ENCODE peak calls at places on chromosomes 1 and 21, in nine cellular contexts. J is colonic mucosa, H is osteocyte, R is stomach, X is tibial artery, A is AG09309, S is AG04449, E is ascending aorta, Y is heart right ventricle. F is an unnamed sample.
A peak's percentile ranks its signal among the peaks of the same experiment; 100 is the strongest.

GRCh38 chr1:230425252-230426061 is 675 bp downstream of the PGBD5 start:
- DNase-seq in Y (no peak), S (no peak), A (no peak), J (no peak), X (no peak), H (no peak), R (no peak), E (no peak), F (no peak)

GRCh38 chr1:154866995-154867795 is 2.9 kb downstream of the KCNN3 start:
- DNase-seq in R (peak; percentile 36), Y (no peak), A (no peak), E (no peak), J (no peak), S (peak; percentile 45), X (no peak), H (no peak), F (no peak)

GRCh38 chr1:42168798-42169197 is 4.3 kb upstream of the GUCA2A start:
- DNase-seq in H (no peak), R (no peak), A (no peak), E (no peak), X (no peak), J (no peak), Y (no peak), S (no peak), F (no peak)

GRCh38 chr1:157431751-157432150 is 120.6 kb downstream of the FCRL5 start:
- DNase-seq in X (no peak), Y (no peak), R (no peak), H (no peak), J (no peak), E (no peak), S (no peak), A (peak; percentile 16), F (no peak)

GRCh38 chr1:230937370-230937769 is 41.3 kb downstream of the TTC13 start:
- DNase-seq in R (no peak), H (no peak), Y (no peak), E (no peak), J (no peak), S (no peak), A (no peak), X (no peak), F (no peak)

GRCh38 chr1:160550572-160551034 is 27.5 kb upstream of the SLAMF6 start:
- DNase-seq in X (no peak), A (no peak), J (no peak), E (no peak), S (no peak), Y (no peak), H (no peak), R (no peak), F (no peak)

GRCh38 chr21:37365657-37366487 is 701 bp upstream of the DYRK1A start:
- DNase-seq in S (no peak), X (peak; percentile 84), Y (peak; percentile 58), R (peak; percentile 77), H (peak; percentile 90), A (no peak), J (peak; percentile 72), E (peak; percentile 81), F (no peak)

GRCh38 chr1:151056574-151056973 is 2.8 kb downstream of the CDC42SE1 start:
- DNase-seq in X (no peak), R (no peak), J (peak; percentile 44), H (no peak), A (no peak), S (no peak), E (no peak), Y (no peak), F (no peak)

GRCh38 chr1:208766812-208767211 is 522.6 kb upstream of the PLXNA2 start:
- DNase-seq in X (no peak), Y (no peak), J (no peak), E (no peak), S (no peak), H (no peak), R (no peak), A (no peak), F (no peak)

GRCh38 chr21:45324430-45325205 is 36.9 kb upstream of the POFUT2 start:
- DNase-seq in X (peak; percentile 70), R (no peak), S (no peak), E (no peak), Y (no peak), H (no peak), J (no peak), A (no peak), F (no peak)

GRCh38 chr1:236181059-236181458 is 38.7 kb downstream of the GPR137B start:
- DNase-seq in A (no peak), E (no peak), S (no peak), J (no peak), R (no peak), H (no peak), X (no peak), Y (no peak), F (no peak)

GRCh38 chr1:16521288-16521583 is 7.2 kb upstream of the RNU1-1 start:
- DNase-seq in Y (no peak), H (no peak), S (no peak), E (no peak), J (no peak), X (no peak), R (no peak), A (no peak), F (no peak)

GRCh38 chr1:63662056-63662836 is 69.0 kb downstream of the PGM1 start:
- DNase-seq in Y (no peak), J (no peak), A (peak; percentile 64), S (no peak), H (no peak), X (no peak), E (no peak), R (peak; percentile 37), F (peak; percentile 46)

GRCh38 chr1:180360333-180361075 is 130.4 kb downstream of the LHX4 start:
- DNase-seq in R (no peak), X (no peak), Y (no peak), A (peak; percentile 10), H (no peak), E (no peak), J (no peak), S (no peak), F (no peak)

GRCh38 chr21:41620982-41621381 is 113.0 kb upstream of the TMPRSS2 start:
- DNase-seq in X (no peak), J (no peak), E (no peak), R (no peak), Y (no peak), A (peak; percentile 25), S (no peak), H (no peak), F (no peak)

GRCh38 chr21:44894687-44895302 is 21.3 kb upstream of the PTTG1IP start:
- DNase-seq in Y (no peak), R (no peak), X (no peak), A (no peak), E (no peak), S (no peak), H (no peak), J (no peak), F (no peak)

GRCh38 chr1:215473943-215474342 is 93.2 kb upstream of the KCTD3 start:
- DNase-seq in J (no peak), S (no peak), R (no peak), A (peak; percentile 43), E (no peak), Y (no peak), X (no peak), H (no peak), F (no peak)

GRCh38 chr1:232463226-232463625 is 166.7 kb downstream of the SIPA1L2 start:
- DNase-seq in Y (no peak), S (no peak), H (no peak), J (no peak), E (no peak), X (no peak), A (no peak), R (no peak), F (no peak)

GRCh38 chr1:209653915-209654351 is 1.7 kb upstream of the LAMB3 start:
- DNase-seq in Y (no peak), S (no peak), H (no peak), J (peak; percentile 67), R (peak; percentile 52), E (no peak), A (no peak), X (no peak), F (no peak)

GRCh38 chr1:69702085-69702484 is 134.4 kb downstream of the LRRC7 start:
- DNase-seq in H (no peak), J (no peak), A (no peak), X (no peak), R (no peak), E (no peak), S (no peak), Y (no peak), F (no peak)

GRCh38 chr1:69706473-69706872 is 138.8 kb downstream of the LRRC7 start:
- DNase-seq in Y (no peak), X (no peak), S (no peak), A (no peak), E (no peak), H (no peak), R (no peak), J (no peak), F (no peak)

GRCh38 chr1:69697343-69697742 is 129.6 kb downstream of the LRRC7 start:
- DNase-seq in H (no peak), S (no peak), J (no peak), Y (no peak), A (no peak), R (no peak), X (no peak), E (no peak), F (no peak)

GRCh38 chr1:69700770-69701169 is 133.0 kb downstream of the LRRC7 start:
- DNase-seq in H (no peak), S (no peak), E (no peak), Y (no peak), R (no peak), A (no peak), X (no peak), J (no peak), F (no peak)
- TF ChIP-seq CTCF in H (peak; percentile 50), S (peak; percentile 33), E (no peak), Y (no peak), R (no peak), A (peak; percentile 8), X (no peak), J (no peak), F (peak; percentile 51)

GRCh38 chr1:119327436-119328155 is 41.0 kb upstream of the HAO2 start:
- DNase-seq in R (peak; percentile 31), A (peak; percentile 7), Y (no peak), S (no peak), E (no peak), J (peak; percentile 49), H (no peak), X (no peak), F (no peak)
- TF ChIP-seq CTCF in R (no peak), A (peak; percentile 34), Y (peak; percentile 14), S (peak; percentile 17), E (no peak), J (no peak), H (peak; percentile 44), X (no peak), F (no peak)

GRCh38 chr1:55702064-55702463 is 486.9 kb upstream of the USP24 start:
- DNase-seq in J (peak; percentile 31), S (no peak), Y (no peak), E (no peak), H (no peak), R (no peak), X (no peak), A (no peak), F (no peak)
- TF ChIP-seq CTCF in J (peak; percentile 59), S (peak; percentile 27), Y (peak; percentile 63), E (no peak), H (peak; percentile 56), R (no peak), X (peak; percentile 43), A (peak; percentile 60), F (peak; percentile 45)

DNA sequence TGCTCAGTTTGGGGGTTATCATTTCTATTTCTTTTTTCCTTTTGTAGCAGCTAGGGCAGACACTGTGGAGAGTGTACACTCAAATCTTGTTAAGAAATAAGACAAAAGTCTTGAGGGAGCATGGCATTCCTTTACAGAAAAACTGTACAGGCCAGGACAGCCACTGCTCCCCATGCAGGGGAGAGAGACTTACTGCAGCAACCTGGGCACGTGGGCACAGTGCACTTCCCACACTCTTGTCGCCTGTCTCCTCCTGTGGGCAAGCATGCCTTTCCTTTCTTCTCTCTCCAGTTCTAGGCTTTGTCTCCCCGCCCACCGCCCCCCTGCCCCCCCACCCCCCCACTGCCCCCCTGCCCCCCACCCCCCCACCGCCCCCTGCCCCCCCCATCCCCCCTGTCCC is 51.9 kb downstream of the PHC2 start:
- DNase-seq in H (no peak), R (no peak), Y (no peak), J (no peak), X (no peak), A (no peak), S (no peak), E (peak; percentile 35), F (no peak)
- TF ChIP-seq CTCF in H (no peak), R (no peak), Y (no peak), J (no peak), X (no peak), A (no peak), S (no peak), E (no peak), F (no peak)